ENCODE peak calls at places on chromosomes 4 and X, in eight cellular contexts. P is astrocyte of the spinal cord; J is effector memory CD4-positive, alpha-beta T cell; Q is endodermal cell; X is fibroblast of lung; U is aorta; G is PC-3; Z is BE2C. K is an unnamed sample.

GRCh38 chr4:94634266-94634665 is 123.5 kb upstream of the BMPR1B start:
- DNase-seq in P (peak), J (no peak), Q (no peak), X (no peak), U (no peak), G (no peak), Z (no peak), K (no peak)

GRCh38 chr4:92014060-92014459 is 289.7 kb upstream of the GRID2 start:
- DNase-seq in P (no peak), J (no peak), Q (no peak), X (no peak), U (no peak), G (no peak), Z (no peak), K (no peak)

GRCh38 chrX:149462849-149463248 is 42.3 kb downstream of the IDS start:
- DNase-seq in P (peak), J (no peak), Q (no peak), X (peak), U (no peak), G (no peak), Z (no peak), K (no peak)

GRCh38 chrX:139194571-139195280 is 335.8 kb upstream of the F9 start:
- DNase-seq in P (no peak), J (no peak), Q (peak), X (no peak), U (no peak), G (peak), Z (no peak), K (no peak)

GRCh38 chr4:8157496-8157895 is 1.1 kb downstream of the ABLIM2 start:
- DNase-seq in P (no peak), J (no peak), Q (no peak), X (no peak), U (peak), G (no peak), Z (no peak), K (no peak)

GRCh38 chr4:107863850-107864371 is 39.2 kb downstream of the SGMS2 start:
- DNase-seq in P (peak), J (no peak), Q (no peak), X (peak), U (no peak), G (peak), Z (peak), K (no peak)

GRCh38 chr4:17286737-17287460 is 225.0 kb downstream of the QDPR start:
- DNase-seq in P (no peak), J (no peak), Q (no peak), X (no peak), U (no peak), G (no peak), Z (no peak), K (no peak)

GRCh38 chrX:153634832-153635231 is 12.2 kb upstream of the DUSP9 start:
- DNase-seq in P (no peak), J (no peak), Q (peak), X (no peak), U (peak), G (no peak), Z (no peak), K (no peak)

GRCh38 chrX:47217121-47217851 is 1.2 kb upstream of the CDK16 start:
- DNase-seq in P (no peak), J (no peak), Q (no peak), X (no peak), U (no peak), G (peak), Z (peak), K (peak)

GRCh38 chr4:41602113-41602512 is 64.2 kb downstream of the LIMCH1 start:
- DNase-seq in P (no peak), J (no peak), Q (no peak), X (no peak), U (no peak), G (no peak), Z (no peak), K (no peak)

GRCh38 chr4:110876866-110877265 is 254.0 kb upstream of the PITX2 start:
- DNase-seq in P (no peak), J (no peak), Q (no peak), X (no peak), U (no peak), G (no peak), Z (no peak), K (no peak)

GRCh38 chrX:74523224-74523623 is 91.2 kb downstream of the RLIM start:
- DNase-seq in P (no peak), J (no peak), Q (no peak), X (peak), U (no peak), G (no peak), Z (no peak), K (no peak)

GRCh38 chrX:44428989-44429627 is 85.6 kb upstream of the EFHC2 start:
- DNase-seq in P (no peak), J (no peak), Q (no peak), X (no peak), U (no peak), G (peak), Z (no peak), K (no peak)

GRCh38 chr4:118935819-118936218 is 47.2 kb downstream of the SYNPO2 start:
- DNase-seq in P (no peak), J (no peak), Q (no peak), X (no peak), U (no peak), G (no peak), Z (no peak), K (no peak)

GRCh38 chrX:130563476-130563875 is 161.7 kb downstream of the RBMX2 start:
- DNase-seq in P (no peak), J (no peak), Q (no peak), X (no peak), U (no peak), G (no peak), Z (no peak), K (no peak)

GRCh38 chr4:138681000-138681604 is 334.5 kb upstream of the NOCT start:
- DNase-seq in P (peak), J (peak), Q (peak), X (peak), U (peak), G (peak), Z (peak), K (peak)

GRCh38 chr4:91298156-91298700 is 1005.5 kb upstream of the GRID2 start:
- DNase-seq in P (no peak), J (no peak), Q (no peak), X (no peak), U (no peak), G (no peak), Z (no peak), K (no peak)

GRCh38 chr4:133555671-133556070 is 406.6 kb downstream of the PCDH10 start:
- DNase-seq in P (peak), J (no peak), Q (no peak), X (peak), U (no peak), G (no peak), Z (no peak), K (no peak)

GRCh38 chrX:67692246-67692645 is 148.4 kb downstream of the AR start:
- DNase-seq in P (peak), J (no peak), Q (no peak), X (peak), U (no peak), G (no peak), Z (no peak), K (peak)

GRCh38 chrX:31500920-31501319 is 429.1 kb upstream of the FTHL17 start:
- DNase-seq in P (peak), J (no peak), Q (no peak), X (peak), U (no peak), G (no peak), Z (no peak), K (no peak)

GRCh38 chrX:47674776-47675175 is 15.8 kb upstream of the UXT start:
- DNase-seq in P (no peak), J (no peak), Q (no peak), X (no peak), U (no peak), G (no peak), Z (no peak), K (no peak)

GRCh38 chr4:54571293-54571723 is 86.4 kb upstream of the KIT start:
- DNase-seq in P (no peak), J (no peak), Q (no peak), X (no peak), U (no peak), G (no peak), Z (no peak), K (no peak)

GRCh38 chr4:86218721-86219481 is 141.0 kb downstream of the MAPK10 start:
- DNase-seq in P (peak), J (no peak), Q (no peak), X (peak), U (no peak), G (peak), Z (peak), K (no peak)

GRCh38 chr4:104971458-104971857 is 175.2 kb upstream of the TET2 start:
- DNase-seq in P (no peak), J (no peak), Q (no peak), X (peak), U (no peak), G (peak), Z (no peak), K (no peak)

GRCh38 chr4:14771091-14771490 is 231.2 kb upstream of the CPEB2 start:
- DNase-seq in P (no peak), J (no peak), Q (no peak), X (peak), U (no peak), G (no peak), Z (no peak), K (no peak)

GRCh38 chr4:107034091-107034698 is 1.9 kb downstream of the DKK2 start:
- DNase-seq in P (peak), J (no peak), Q (peak), X (peak), U (peak), G (no peak), Z (peak), K (no peak)

GRCh38 chr4:139282375-139283075 is 2.5 kb upstream of the MGARP start:
- DNase-seq in P (no peak), J (no peak), Q (no peak), X (no peak), U (no peak), G (no peak), Z (no peak), K (no peak)

GRCh38 chr4:77959566-77960338 is 97.1 kb downstream of the MRPL1 start:
- DNase-seq in P (peak), J (no peak), Q (no peak), X (peak), U (no peak), G (peak), Z (peak), K (peak)

GRCh38 chr4:109977854-109978501 is 65.3 kb downstream of the EGF start:
- DNase-seq in P (peak), J (no peak), Q (no peak), X (peak), U (no peak), G (peak), Z (no peak), K (peak)

GRCh38 chrX:49165901-49166881 is 3.6 kb downstream of the MAGIX start:
- DNase-seq in P (peak), J (peak), Q (peak), X (peak), U (peak), G (no peak), Z (peak), K (peak)

GRCh38 chr4:152255437-152255836 is 280.5 kb downstream of the FBXW7 start:
- DNase-seq in P (peak), J (peak), Q (no peak), X (peak), U (no peak), G (peak), Z (no peak), K (no peak)

GRCh38 chr4:141524116-141524515 is 112.3 kb upstream of the IL15 start:
- DNase-seq in P (no peak), J (no peak), Q (no peak), X (peak), U (no peak), G (peak), Z (no peak), K (no peak)

GRCh38 chrX:123738378-123738955 is 5.6 kb upstream of the THOC2 start:
- DNase-seq in P (no peak), J (no peak), Q (no peak), X (no peak), U (no peak), G (no peak), Z (no peak), K (no peak)

GRCh38 chrX:108165349-108166111 is 74.0 kb downstream of the ATG4A start:
- DNase-seq in P (peak), J (no peak), Q (peak), X (peak), U (no peak), G (peak), Z (no peak), K (peak)

GRCh38 chrX:925652-926061 is 286.8 kb downstream of the CRLF2 start:
- DNase-seq in P (no peak), J (no peak), Q (no peak), X (no peak), U (no peak), G (no peak), Z (no peak), K (no peak)

GRCh38 chr4:52588097-52588496 is 71.0 kb downstream of the USP46 start:
- DNase-seq in P (peak), J (no peak), Q (peak), X (peak), U (peak), G (peak), Z (peak), K (no peak)

GRCh38 chrX:134469481-134469880 is 9.5 kb downstream of the HPRT1 start:
- DNase-seq in P (peak), J (no peak), Q (no peak), X (peak), U (no peak), G (peak), Z (no peak), K (no peak)

GRCh38 chrX:19800821-19801220 is 86.6 kb downstream of the SH3KBP1 start:
- DNase-seq in P (no peak), J (no peak), Q (no peak), X (no peak), U (no peak), G (no peak), Z (no peak), K (no peak)

GRCh38 chrX:19799319-19800182 is 87.8 kb downstream of the SH3KBP1 start:
- DNase-seq in P (peak), J (peak), Q (no peak), X (peak), U (no peak), G (no peak), Z (no peak), K (no peak)

GRCh38 chrX:19795289-19795688 is 92.1 kb downstream of the SH3KBP1 start:
- DNase-seq in P (no peak), J (no peak), Q (no peak), X (no peak), U (no peak), G (no peak), Z (no peak), K (no peak)

GRCh38 chrX:19794690-19795089 is 92.7 kb downstream of the SH3KBP1 start:
- DNase-seq in P (no peak), J (no peak), Q (no peak), X (no peak), U (no peak), G (peak), Z (no peak), K (no peak)

DNA sequence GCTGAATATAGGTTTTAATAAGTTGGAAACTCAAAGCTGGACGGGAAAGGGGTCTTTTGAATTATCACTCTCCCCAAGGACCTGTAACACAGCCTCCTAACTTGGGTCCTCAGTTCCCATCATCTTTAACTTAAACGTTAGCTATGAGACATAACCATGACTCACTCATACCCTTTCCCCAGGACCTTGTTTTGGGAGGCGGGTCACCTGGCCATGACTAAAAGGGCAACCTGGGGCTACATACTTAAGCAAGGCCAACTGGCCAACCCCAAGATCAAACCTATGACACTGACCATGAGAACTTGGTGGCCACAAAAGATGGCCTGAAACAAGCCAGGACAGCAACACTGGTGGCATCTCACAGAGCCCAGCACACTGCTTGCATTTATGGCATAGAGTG is 89.0 kb downstream of the SH3KBP1 start:
- DNase-seq in P (no peak), J (no peak), Q (no peak), X (no peak), U (no peak), G (peak), Z (no peak), K (no peak)
- H3K4me3 ChIP-seq in P (no peak), J (peak), Q (no peak), X (no peak), U (no peak), G (no peak), Z (no peak), K (no peak)

GRCh38 chrX:33721927-33722326 is 410.2 kb downstream of the FAM47A start:
- DNase-seq in P (no peak), J (no peak), Q (no peak), X (no peak), U (no peak), G (no peak), Z (no peak), K (no peak)

GRCh38 chrX:33725556-33726232 is 406.4 kb downstream of the FAM47A start:
- DNase-seq in P (peak), J (no peak), Q (peak), X (peak), U (no peak), G (peak), Z (no peak), K (no peak)

DNA sequence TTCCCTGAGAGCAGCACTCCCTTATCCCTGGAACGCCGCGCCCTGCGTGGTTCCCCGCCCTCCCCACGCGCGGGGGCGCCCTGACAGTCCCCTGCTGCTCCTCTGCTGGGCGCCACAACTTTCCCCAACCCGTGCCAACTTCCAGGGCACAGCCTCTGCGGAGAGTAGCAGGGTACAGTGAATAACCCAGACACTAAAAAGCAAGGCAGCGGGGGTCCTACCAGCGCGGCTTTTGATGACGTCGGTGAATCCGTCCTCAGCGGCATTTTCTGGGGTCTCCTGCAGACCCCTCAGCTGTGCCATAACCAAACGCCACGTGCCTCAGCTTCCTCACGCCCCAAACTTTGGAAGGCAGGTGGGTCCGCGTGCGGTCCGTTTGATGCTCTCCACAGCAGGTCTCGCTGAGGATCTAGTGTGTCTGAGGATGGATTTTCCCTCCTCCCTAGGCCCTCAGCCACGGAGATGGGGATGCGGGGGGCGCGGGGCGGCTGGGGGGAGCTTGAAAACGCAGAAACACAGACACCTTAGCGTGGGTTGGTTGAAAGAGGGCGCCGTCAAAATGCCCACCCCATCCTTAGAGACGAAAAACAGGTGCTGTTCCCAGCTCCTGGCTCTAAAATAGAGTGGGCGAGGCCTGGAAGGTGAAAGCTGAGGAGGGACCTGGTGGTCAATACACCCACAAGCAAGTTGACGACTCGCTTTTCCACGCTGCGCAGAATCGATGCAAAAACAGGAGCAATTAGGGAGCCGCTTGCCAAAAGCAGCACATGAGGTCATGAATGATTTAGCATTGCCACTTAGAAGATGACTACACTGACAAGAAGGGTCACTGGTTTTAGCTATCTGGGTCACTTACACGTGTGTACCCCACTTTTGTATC is 405.6 kb downstream of the FAM47A start:
- DNase-seq in P (no peak), J (no peak), Q (peak), X (no peak), U (peak), G (no peak), Z (no peak), K (no peak)
- H3K4me3 ChIP-seq in P (peak), J (no peak), Q (peak), X (peak), U (peak), G (no peak), Z (no peak), K (peak)

GRCh38 chrX:103531002-103531401 is 11.7 kb upstream of the RAB40A start:
- DNase-seq in P (peak), J (no peak), Q (no peak), X (peak), U (no peak), G (no peak), Z (no peak), K (peak)
- H3K4me3 ChIP-seq in P (no peak), J (no peak), Q (no peak), X (peak), U (no peak), G (no peak), Z (no peak), K (no peak)

DNA sequence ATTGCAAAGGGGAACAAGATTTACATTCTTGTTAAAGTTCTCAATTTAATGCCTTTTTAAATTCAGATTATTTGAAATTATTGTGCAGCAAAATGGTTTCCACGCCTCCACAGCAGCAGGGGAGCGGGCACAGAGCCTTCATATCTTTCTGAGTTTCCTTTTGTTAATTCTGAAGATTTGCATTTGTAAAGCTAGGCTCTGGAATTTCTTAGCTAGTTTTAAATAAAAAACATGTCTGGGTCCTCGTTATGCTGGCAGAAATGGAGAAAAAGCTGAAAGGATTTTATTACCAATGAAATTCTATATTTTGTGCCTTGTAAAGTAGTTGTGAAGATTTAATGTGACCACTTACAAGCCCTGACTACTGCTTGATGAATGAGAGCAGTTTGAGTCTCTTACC is 40.8 kb upstream of the MAGED1 start:
- DNase-seq in P (no peak), J (no peak), Q (no peak), X (no peak), U (no peak), G (no peak), Z (no peak), K (no peak)
- H3K4me3 ChIP-seq in P (no peak), J (no peak), Q (peak), X (no peak), U (no peak), G (no peak), Z (no peak), K (no peak)

DNA sequence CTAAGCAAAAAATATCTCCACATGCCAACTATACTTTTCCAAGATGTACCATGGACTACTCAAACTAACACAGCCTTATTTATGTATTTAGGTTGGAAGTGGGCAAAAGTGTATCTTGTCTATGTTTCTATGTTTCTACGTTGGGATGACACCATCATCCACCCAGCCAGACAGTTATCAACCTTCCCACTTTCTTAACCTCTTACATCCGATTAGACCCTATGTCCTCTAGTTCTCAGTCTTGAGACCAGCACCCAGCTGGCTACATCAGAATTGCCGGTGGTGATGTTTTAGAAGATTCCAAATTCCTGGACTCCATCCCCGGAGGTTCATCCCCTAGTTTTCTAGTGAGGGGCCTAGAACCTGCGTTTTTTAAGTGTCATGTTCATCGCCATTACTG is 1.0 kb upstream of the AASDH start:
- DNase-seq in P (no peak), J (no peak), Q (no peak), X (no peak), U (no peak), G (peak), Z (no peak), K (no peak)
- H3K4me3 ChIP-seq in P (peak), J (peak), Q (peak), X (peak), U (peak), G (peak), Z (peak), K (peak)

GRCh38 chr4:164977243-164978164 is at the start of gene TRIM61:
- DNase-seq in P (no peak), J (no peak), Q (peak), X (peak), U (peak), G (no peak), Z (peak), K (no peak)
- H3K4me3 ChIP-seq in P (peak), J (peak), Q (peak), X (peak), U (peak), G (no peak), Z (peak), K (peak)